ENCODE peak calls at places on chromosome 14, in nine cellular contexts. One of them, this sample, is unnamed.

GRCh38 chr14:90242444-90242843 is 13.9 kb upstream of the PSMC1 start:
- DNase-seq in activated CD4-positive, alpha-beta T cell treated with anti-CD3 and anti-CD28 coated beads, Interleukin-2, amount 50 U/mL, for 4 hours: no peak
- DNase-seq in CD8-positive, alpha-beta T cell: no peak
- DNase-seq in ELR: no peak
- DNase-seq in progenitor cell of endocrine pancreas: no peak
- DNase-seq in WTC11: no peak
- DNase-seq in stimulated activated CD4-positive, alpha-beta T cell treated with anti-CD3 and anti-CD28 coated beads, Interleukin-15, amount 100 ng/mL, for 1 hour: no peak
- DNase-seq in hypothalamus: no peak
- DNase-seq in activated naive CD8-positive, alpha-beta T cell treated with anti-CD3 and anti-CD28 coated beads, Interleukin-2, amount 50 U/mL, for 24 hours: no peak
- DNase-seq in this sample: no peak

GRCh38 chr14:103125098-103126070 is 2.1 kb downstream of the TNFAIP2 start:
- DNase-seq in activated CD4-positive, alpha-beta T cell treated with anti-CD3 and anti-CD28 coated beads, Interleukin-2, amount 50 U/mL, for 4 hours: no peak
- DNase-seq in CD8-positive, alpha-beta T cell: no peak
- DNase-seq in ELR: no peak
- DNase-seq in progenitor cell of endocrine pancreas: no peak
- DNase-seq in WTC11: no peak
- DNase-seq in stimulated activated CD4-positive, alpha-beta T cell treated with anti-CD3 and anti-CD28 coated beads, Interleukin-15, amount 100 ng/mL, for 1 hour: no peak
- DNase-seq in hypothalamus: no peak
- DNase-seq in activated naive CD8-positive, alpha-beta T cell treated with anti-CD3 and anti-CD28 coated beads, Interleukin-2, amount 50 U/mL, for 24 hours: no peak
- DNase-seq in this sample: no peak

GRCh38 chr14:75156901-75157300 is 19.5 kb downstream of the TMED10 start:
- DNase-seq in activated CD4-positive, alpha-beta T cell treated with anti-CD3 and anti-CD28 coated beads, Interleukin-2, amount 50 U/mL, for 4 hours: no peak
- DNase-seq in CD8-positive, alpha-beta T cell: no peak
- DNase-seq in ELR: peak
- DNase-seq in progenitor cell of endocrine pancreas: no peak
- DNase-seq in WTC11: no peak
- DNase-seq in stimulated activated CD4-positive, alpha-beta T cell treated with anti-CD3 and anti-CD28 coated beads, Interleukin-15, amount 100 ng/mL, for 1 hour: no peak
- DNase-seq in hypothalamus: no peak
- DNase-seq in activated naive CD8-positive, alpha-beta T cell treated with anti-CD3 and anti-CD28 coated beads, Interleukin-2, amount 50 U/mL, for 24 hours: no peak
- DNase-seq in this sample: no peak

GRCh38 chr14:96852823-96853422 is 55.7 kb downstream of the VRK1 start:
- DNase-seq in activated CD4-positive, alpha-beta T cell treated with anti-CD3 and anti-CD28 coated beads, Interleukin-2, amount 50 U/mL, for 4 hours: no peak
- DNase-seq in CD8-positive, alpha-beta T cell: no peak
- DNase-seq in ELR: peak
- DNase-seq in progenitor cell of endocrine pancreas: no peak
- DNase-seq in WTC11: no peak
- DNase-seq in stimulated activated CD4-positive, alpha-beta T cell treated with anti-CD3 and anti-CD28 coated beads, Interleukin-15, amount 100 ng/mL, for 1 hour: no peak
- DNase-seq in hypothalamus: no peak
- DNase-seq in activated naive CD8-positive, alpha-beta T cell treated with anti-CD3 and anti-CD28 coated beads, Interleukin-2, amount 50 U/mL, for 24 hours: peak
- DNase-seq in this sample: no peak

GRCh38 chr14:100476012-100476822 is 111.0 kb downstream of the BEGAIN start:
- DNase-seq in activated CD4-positive, alpha-beta T cell treated with anti-CD3 and anti-CD28 coated beads, Interleukin-2, amount 50 U/mL, for 4 hours: no peak
- DNase-seq in CD8-positive, alpha-beta T cell: no peak
- DNase-seq in ELR: peak
- DNase-seq in progenitor cell of endocrine pancreas: no peak
- DNase-seq in WTC11: no peak
- DNase-seq in stimulated activated CD4-positive, alpha-beta T cell treated with anti-CD3 and anti-CD28 coated beads, Interleukin-15, amount 100 ng/mL, for 1 hour: no peak
- DNase-seq in hypothalamus: no peak
- DNase-seq in activated naive CD8-positive, alpha-beta T cell treated with anti-CD3 and anti-CD28 coated beads, Interleukin-2, amount 50 U/mL, for 24 hours: no peak
- DNase-seq in this sample: no peak

GRCh38 chr14:50953497-50953896 is 9.2 kb upstream of the PYGL start:
- DNase-seq in activated CD4-positive, alpha-beta T cell treated with anti-CD3 and anti-CD28 coated beads, Interleukin-2, amount 50 U/mL, for 4 hours: no peak
- DNase-seq in CD8-positive, alpha-beta T cell: no peak
- DNase-seq in ELR: no peak
- DNase-seq in progenitor cell of endocrine pancreas: no peak
- DNase-seq in WTC11: no peak
- DNase-seq in stimulated activated CD4-positive, alpha-beta T cell treated with anti-CD3 and anti-CD28 coated beads, Interleukin-15, amount 100 ng/mL, for 1 hour: no peak
- DNase-seq in hypothalamus: no peak
- DNase-seq in activated naive CD8-positive, alpha-beta T cell treated with anti-CD3 and anti-CD28 coated beads, Interleukin-2, amount 50 U/mL, for 24 hours: no peak
- DNase-seq in this sample: no peak

GRCh38 chr14:48751293-48751692 is 834.9 kb downstream of the RPS29 start:
- DNase-seq in activated CD4-positive, alpha-beta T cell treated with anti-CD3 and anti-CD28 coated beads, Interleukin-2, amount 50 U/mL, for 4 hours: no peak
- DNase-seq in CD8-positive, alpha-beta T cell: no peak
- DNase-seq in ELR: no peak
- DNase-seq in progenitor cell of endocrine pancreas: no peak
- DNase-seq in WTC11: no peak
- DNase-seq in stimulated activated CD4-positive, alpha-beta T cell treated with anti-CD3 and anti-CD28 coated beads, Interleukin-15, amount 100 ng/mL, for 1 hour: no peak
- DNase-seq in hypothalamus: no peak
- DNase-seq in activated naive CD8-positive, alpha-beta T cell treated with anti-CD3 and anti-CD28 coated beads, Interleukin-2, amount 50 U/mL, for 24 hours: no peak
- DNase-seq in this sample: no peak

GRCh38 chr14:68458840-68459469 is 333.9 kb downstream of the ZFP36L1 start:
- DNase-seq in activated CD4-positive, alpha-beta T cell treated with anti-CD3 and anti-CD28 coated beads, Interleukin-2, amount 50 U/mL, for 4 hours: no peak
- DNase-seq in CD8-positive, alpha-beta T cell: no peak
- DNase-seq in ELR: peak
- DNase-seq in progenitor cell of endocrine pancreas: no peak
- DNase-seq in WTC11: peak
- DNase-seq in stimulated activated CD4-positive, alpha-beta T cell treated with anti-CD3 and anti-CD28 coated beads, Interleukin-15, amount 100 ng/mL, for 1 hour: no peak
- DNase-seq in hypothalamus: no peak
- DNase-seq in activated naive CD8-positive, alpha-beta T cell treated with anti-CD3 and anti-CD28 coated beads, Interleukin-2, amount 50 U/mL, for 24 hours: no peak
- DNase-seq in this sample: no peak

GRCh38 chr14:64218344-64219240 is 75.6 kb downstream of the ESR2 start:
- DNase-seq in activated CD4-positive, alpha-beta T cell treated with anti-CD3 and anti-CD28 coated beads, Interleukin-2, amount 50 U/mL, for 4 hours: no peak
- DNase-seq in CD8-positive, alpha-beta T cell: no peak
- DNase-seq in ELR: no peak
- DNase-seq in progenitor cell of endocrine pancreas: no peak
- DNase-seq in WTC11: no peak
- DNase-seq in stimulated activated CD4-positive, alpha-beta T cell treated with anti-CD3 and anti-CD28 coated beads, Interleukin-15, amount 100 ng/mL, for 1 hour: no peak
- DNase-seq in hypothalamus: no peak
- DNase-seq in activated naive CD8-positive, alpha-beta T cell treated with anti-CD3 and anti-CD28 coated beads, Interleukin-2, amount 50 U/mL, for 24 hours: no peak
- DNase-seq in this sample: no peak

GRCh38 chr14:30283822-30284446 is 275.0 kb upstream of the G2E3 start:
- DNase-seq in activated CD4-positive, alpha-beta T cell treated with anti-CD3 and anti-CD28 coated beads, Interleukin-2, amount 50 U/mL, for 4 hours: no peak
- DNase-seq in CD8-positive, alpha-beta T cell: no peak
- DNase-seq in ELR: peak
- DNase-seq in progenitor cell of endocrine pancreas: no peak
- DNase-seq in WTC11: peak
- DNase-seq in stimulated activated CD4-positive, alpha-beta T cell treated with anti-CD3 and anti-CD28 coated beads, Interleukin-15, amount 100 ng/mL, for 1 hour: no peak
- DNase-seq in hypothalamus: no peak
- DNase-seq in activated naive CD8-positive, alpha-beta T cell treated with anti-CD3 and anti-CD28 coated beads, Interleukin-2, amount 50 U/mL, for 24 hours: peak
- DNase-seq in this sample: no peak

GRCh38 chr14:37903561-37904191 is 304.0 kb upstream of the SSTR1 start:
- DNase-seq in activated CD4-positive, alpha-beta T cell treated with anti-CD3 and anti-CD28 coated beads, Interleukin-2, amount 50 U/mL, for 4 hours: no peak
- DNase-seq in CD8-positive, alpha-beta T cell: no peak
- DNase-seq in ELR: peak
- DNase-seq in progenitor cell of endocrine pancreas: no peak
- DNase-seq in WTC11: no peak
- DNase-seq in stimulated activated CD4-positive, alpha-beta T cell treated with anti-CD3 and anti-CD28 coated beads, Interleukin-15, amount 100 ng/mL, for 1 hour: no peak
- DNase-seq in hypothalamus: no peak
- DNase-seq in activated naive CD8-positive, alpha-beta T cell treated with anti-CD3 and anti-CD28 coated beads, Interleukin-2, amount 50 U/mL, for 24 hours: no peak
- DNase-seq in this sample: no peak

GRCh38 chr14:63492391-63492790 is 50.8 kb downstream of the PPP2R5E start:
- DNase-seq in activated CD4-positive, alpha-beta T cell treated with anti-CD3 and anti-CD28 coated beads, Interleukin-2, amount 50 U/mL, for 4 hours: no peak
- DNase-seq in CD8-positive, alpha-beta T cell: no peak
- DNase-seq in ELR: peak
- DNase-seq in progenitor cell of endocrine pancreas: no peak
- DNase-seq in WTC11: no peak
- DNase-seq in stimulated activated CD4-positive, alpha-beta T cell treated with anti-CD3 and anti-CD28 coated beads, Interleukin-15, amount 100 ng/mL, for 1 hour: no peak
- DNase-seq in hypothalamus: no peak
- DNase-seq in activated naive CD8-positive, alpha-beta T cell treated with anti-CD3 and anti-CD28 coated beads, Interleukin-2, amount 50 U/mL, for 24 hours: no peak
- DNase-seq in this sample: no peak

GRCh38 chr14:67285876-67286452 is 44.7 kb downstream of the PALS1 start:
- DNase-seq in activated CD4-positive, alpha-beta T cell treated with anti-CD3 and anti-CD28 coated beads, Interleukin-2, amount 50 U/mL, for 4 hours: no peak
- DNase-seq in CD8-positive, alpha-beta T cell: no peak
- DNase-seq in ELR: peak
- DNase-seq in progenitor cell of endocrine pancreas: no peak
- DNase-seq in WTC11: no peak
- DNase-seq in stimulated activated CD4-positive, alpha-beta T cell treated with anti-CD3 and anti-CD28 coated beads, Interleukin-15, amount 100 ng/mL, for 1 hour: no peak
- DNase-seq in hypothalamus: no peak
- DNase-seq in activated naive CD8-positive, alpha-beta T cell treated with anti-CD3 and anti-CD28 coated beads, Interleukin-2, amount 50 U/mL, for 24 hours: no peak
- DNase-seq in this sample: no peak

GRCh38 chr14:68680541-68681051 is 112.3 kb downstream of the ZFP36L1 start:
- DNase-seq in activated CD4-positive, alpha-beta T cell treated with anti-CD3 and anti-CD28 coated beads, Interleukin-2, amount 50 U/mL, for 4 hours: no peak
- DNase-seq in CD8-positive, alpha-beta T cell: no peak
- DNase-seq in ELR: no peak
- DNase-seq in progenitor cell of endocrine pancreas: no peak
- DNase-seq in WTC11: no peak
- DNase-seq in stimulated activated CD4-positive, alpha-beta T cell treated with anti-CD3 and anti-CD28 coated beads, Interleukin-15, amount 100 ng/mL, for 1 hour: no peak
- DNase-seq in hypothalamus: no peak
- DNase-seq in activated naive CD8-positive, alpha-beta T cell treated with anti-CD3 and anti-CD28 coated beads, Interleukin-2, amount 50 U/mL, for 24 hours: no peak
- DNase-seq in this sample: no peak

GRCh38 chr14:69093551-69094421 is 59.1 kb downstream of the DCAF5 start:
- DNase-seq in activated CD4-positive, alpha-beta T cell treated with anti-CD3 and anti-CD28 coated beads, Interleukin-2, amount 50 U/mL, for 4 hours: no peak
- DNase-seq in CD8-positive, alpha-beta T cell: no peak
- DNase-seq in ELR: peak
- DNase-seq in progenitor cell of endocrine pancreas: peak
- DNase-seq in WTC11: no peak
- DNase-seq in stimulated activated CD4-positive, alpha-beta T cell treated with anti-CD3 and anti-CD28 coated beads, Interleukin-15, amount 100 ng/mL, for 1 hour: no peak
- DNase-seq in hypothalamus: no peak
- DNase-seq in activated naive CD8-positive, alpha-beta T cell treated with anti-CD3 and anti-CD28 coated beads, Interleukin-2, amount 50 U/mL, for 24 hours: no peak
- DNase-seq in this sample: no peak

GRCh38 chr14:45251912-45252311 is 1.1 kb downstream of the MIS18BP1 start:
- DNase-seq in activated CD4-positive, alpha-beta T cell treated with anti-CD3 and anti-CD28 coated beads, Interleukin-2, amount 50 U/mL, for 4 hours: no peak
- DNase-seq in CD8-positive, alpha-beta T cell: no peak
- DNase-seq in ELR: peak
- DNase-seq in progenitor cell of endocrine pancreas: no peak
- DNase-seq in WTC11: no peak
- DNase-seq in stimulated activated CD4-positive, alpha-beta T cell treated with anti-CD3 and anti-CD28 coated beads, Interleukin-15, amount 100 ng/mL, for 1 hour: no peak
- DNase-seq in hypothalamus: no peak
- DNase-seq in activated naive CD8-positive, alpha-beta T cell treated with anti-CD3 and anti-CD28 coated beads, Interleukin-2, amount 50 U/mL, for 24 hours: no peak
- DNase-seq in this sample: peak

GRCh38 chr14:33836203-33836894 is 114.5 kb downstream of the EGLN3 start:
- DNase-seq in activated CD4-positive, alpha-beta T cell treated with anti-CD3 and anti-CD28 coated beads, Interleukin-2, amount 50 U/mL, for 4 hours: no peak
- DNase-seq in CD8-positive, alpha-beta T cell: no peak
- DNase-seq in ELR: no peak
- DNase-seq in progenitor cell of endocrine pancreas: no peak
- DNase-seq in WTC11: no peak
- DNase-seq in stimulated activated CD4-positive, alpha-beta T cell treated with anti-CD3 and anti-CD28 coated beads, Interleukin-15, amount 100 ng/mL, for 1 hour: no peak
- DNase-seq in hypothalamus: no peak
- DNase-seq in activated naive CD8-positive, alpha-beta T cell treated with anti-CD3 and anti-CD28 coated beads, Interleukin-2, amount 50 U/mL, for 24 hours: no peak
- DNase-seq in this sample: no peak

GRCh38 chr14:92914087-92914656 is 8.8 kb upstream of the CHGA start:
- DNase-seq in activated CD4-positive, alpha-beta T cell treated with anti-CD3 and anti-CD28 coated beads, Interleukin-2, amount 50 U/mL, for 4 hours: no peak
- DNase-seq in CD8-positive, alpha-beta T cell: no peak
- DNase-seq in ELR: peak
- DNase-seq in progenitor cell of endocrine pancreas: peak
- DNase-seq in WTC11: peak
- DNase-seq in stimulated activated CD4-positive, alpha-beta T cell treated with anti-CD3 and anti-CD28 coated beads, Interleukin-15, amount 100 ng/mL, for 1 hour: no peak
- DNase-seq in hypothalamus: no peak
- DNase-seq in activated naive CD8-positive, alpha-beta T cell treated with anti-CD3 and anti-CD28 coated beads, Interleukin-2, amount 50 U/mL, for 24 hours: peak
- DNase-seq in this sample: no peak

GRCh38 chr14:31990183-31990862 is 86.8 kb upstream of the ARHGAP5 start:
- DNase-seq in activated CD4-positive, alpha-beta T cell treated with anti-CD3 and anti-CD28 coated beads, Interleukin-2, amount 50 U/mL, for 4 hours: no peak
- DNase-seq in CD8-positive, alpha-beta T cell: no peak
- DNase-seq in ELR: no peak
- DNase-seq in progenitor cell of endocrine pancreas: no peak
- DNase-seq in WTC11: no peak
- DNase-seq in stimulated activated CD4-positive, alpha-beta T cell treated with anti-CD3 and anti-CD28 coated beads, Interleukin-15, amount 100 ng/mL, for 1 hour: no peak
- DNase-seq in hypothalamus: no peak
- DNase-seq in activated naive CD8-positive, alpha-beta T cell treated with anti-CD3 and anti-CD28 coated beads, Interleukin-2, amount 50 U/mL, for 24 hours: no peak
- DNase-seq in this sample: no peak

GRCh38 chr14:90017371-90017770 is 44.4 kb upstream of the KCNK13 start:
- DNase-seq in activated CD4-positive, alpha-beta T cell treated with anti-CD3 and anti-CD28 coated beads, Interleukin-2, amount 50 U/mL, for 4 hours: no peak
- DNase-seq in CD8-positive, alpha-beta T cell: no peak
- DNase-seq in ELR: no peak
- DNase-seq in progenitor cell of endocrine pancreas: no peak
- DNase-seq in WTC11: no peak
- DNase-seq in stimulated activated CD4-positive, alpha-beta T cell treated with anti-CD3 and anti-CD28 coated beads, Interleukin-15, amount 100 ng/mL, for 1 hour: no peak
- DNase-seq in hypothalamus: no peak
- DNase-seq in activated naive CD8-positive, alpha-beta T cell treated with anti-CD3 and anti-CD28 coated beads, Interleukin-2, amount 50 U/mL, for 24 hours: no peak
- DNase-seq in this sample: no peak

GRCh38 chr14:68548194-68549056 is 244.4 kb downstream of the ZFP36L1 start:
- DNase-seq in activated CD4-positive, alpha-beta T cell treated with anti-CD3 and anti-CD28 coated beads, Interleukin-2, amount 50 U/mL, for 4 hours: no peak
- DNase-seq in CD8-positive, alpha-beta T cell: no peak
- DNase-seq in ELR: peak
- DNase-seq in progenitor cell of endocrine pancreas: no peak
- DNase-seq in WTC11: no peak
- DNase-seq in stimulated activated CD4-positive, alpha-beta T cell treated with anti-CD3 and anti-CD28 coated beads, Interleukin-15, amount 100 ng/mL, for 1 hour: no peak
- DNase-seq in hypothalamus: no peak
- DNase-seq in activated naive CD8-positive, alpha-beta T cell treated with anti-CD3 and anti-CD28 coated beads, Interleukin-2, amount 50 U/mL, for 24 hours: no peak
- DNase-seq in this sample: no peak

GRCh38 chr14:85471744-85472143 is 58.2 kb upstream of the FLRT2 start:
- DNase-seq in activated CD4-positive, alpha-beta T cell treated with anti-CD3 and anti-CD28 coated beads, Interleukin-2, amount 50 U/mL, for 4 hours: no peak
- DNase-seq in CD8-positive, alpha-beta T cell: no peak
- DNase-seq in ELR: peak
- DNase-seq in progenitor cell of endocrine pancreas: no peak
- DNase-seq in WTC11: no peak
- DNase-seq in stimulated activated CD4-positive, alpha-beta T cell treated with anti-CD3 and anti-CD28 coated beads, Interleukin-15, amount 100 ng/mL, for 1 hour: no peak
- DNase-seq in hypothalamus: no peak
- DNase-seq in activated naive CD8-positive, alpha-beta T cell treated with anti-CD3 and anti-CD28 coated beads, Interleukin-2, amount 50 U/mL, for 24 hours: no peak
- DNase-seq in this sample: no peak

GRCh38 chr14:100406505-100407131 is 83.5 kb downstream of the SLC25A47 start:
- DNase-seq in activated CD4-positive, alpha-beta T cell treated with anti-CD3 and anti-CD28 coated beads, Interleukin-2, amount 50 U/mL, for 4 hours: no peak
- DNase-seq in CD8-positive, alpha-beta T cell: peak
- DNase-seq in ELR: peak
- DNase-seq in progenitor cell of endocrine pancreas: no peak
- DNase-seq in WTC11: no peak
- DNase-seq in stimulated activated CD4-positive, alpha-beta T cell treated with anti-CD3 and anti-CD28 coated beads, Interleukin-15, amount 100 ng/mL, for 1 hour: no peak
- DNase-seq in hypothalamus: no peak
- DNase-seq in activated naive CD8-positive, alpha-beta T cell treated with anti-CD3 and anti-CD28 coated beads, Interleukin-2, amount 50 U/mL, for 24 hours: no peak
- DNase-seq in this sample: no peak

GRCh38 chr14:59829941-59830734 is 40.4 kb downstream of the RTN1 start:
- DNase-seq in activated CD4-positive, alpha-beta T cell treated with anti-CD3 and anti-CD28 coated beads, Interleukin-2, amount 50 U/mL, for 4 hours: no peak
- DNase-seq in CD8-positive, alpha-beta T cell: no peak
- DNase-seq in ELR: peak
- DNase-seq in progenitor cell of endocrine pancreas: no peak
- DNase-seq in WTC11: no peak
- DNase-seq in stimulated activated CD4-positive, alpha-beta T cell treated with anti-CD3 and anti-CD28 coated beads, Interleukin-15, amount 100 ng/mL, for 1 hour: no peak
- DNase-seq in hypothalamus: no peak
- DNase-seq in activated naive CD8-positive, alpha-beta T cell treated with anti-CD3 and anti-CD28 coated beads, Interleukin-2, amount 50 U/mL, for 24 hours: no peak
- DNase-seq in this sample: no peak

GRCh38 chr14:48331421-48331820 is 656.0 kb upstream of the MDGA2 start:
- DNase-seq in activated CD4-positive, alpha-beta T cell treated with anti-CD3 and anti-CD28 coated beads, Interleukin-2, amount 50 U/mL, for 4 hours: no peak
- DNase-seq in CD8-positive, alpha-beta T cell: no peak
- DNase-seq in ELR: no peak
- DNase-seq in progenitor cell of endocrine pancreas: no peak
- DNase-seq in WTC11: no peak
- DNase-seq in stimulated activated CD4-positive, alpha-beta T cell treated with anti-CD3 and anti-CD28 coated beads, Interleukin-15, amount 100 ng/mL, for 1 hour: no peak
- DNase-seq in hypothalamus: no peak
- DNase-seq in activated naive CD8-positive, alpha-beta T cell treated with anti-CD3 and anti-CD28 coated beads, Interleukin-2, amount 50 U/mL, for 24 hours: no peak
- DNase-seq in this sample: no peak

GRCh38 chr14:79166171-79166570 is 996.0 kb downstream of the NRXN3 start:
- DNase-seq in activated CD4-positive, alpha-beta T cell treated with anti-CD3 and anti-CD28 coated beads, Interleukin-2, amount 50 U/mL, for 4 hours: no peak
- DNase-seq in CD8-positive, alpha-beta T cell: no peak
- DNase-seq in ELR: no peak
- DNase-seq in progenitor cell of endocrine pancreas: no peak
- DNase-seq in WTC11: no peak
- DNase-seq in stimulated activated CD4-positive, alpha-beta T cell treated with anti-CD3 and anti-CD28 coated beads, Interleukin-15, amount 100 ng/mL, for 1 hour: no peak
- DNase-seq in hypothalamus: no peak
- DNase-seq in activated naive CD8-positive, alpha-beta T cell treated with anti-CD3 and anti-CD28 coated beads, Interleukin-2, amount 50 U/mL, for 24 hours: no peak
- DNase-seq in this sample: no peak

GRCh38 chr14:58488550-58488949 is 61.0 kb downstream of the KIAA0586 start:
- DNase-seq in activated CD4-positive, alpha-beta T cell treated with anti-CD3 and anti-CD28 coated beads, Interleukin-2, amount 50 U/mL, for 4 hours: no peak
- DNase-seq in CD8-positive, alpha-beta T cell: no peak
- DNase-seq in ELR: peak
- DNase-seq in progenitor cell of endocrine pancreas: no peak
- DNase-seq in WTC11: no peak
- DNase-seq in stimulated activated CD4-positive, alpha-beta T cell treated with anti-CD3 and anti-CD28 coated beads, Interleukin-15, amount 100 ng/mL, for 1 hour: no peak
- DNase-seq in hypothalamus: no peak
- DNase-seq in activated naive CD8-positive, alpha-beta T cell treated with anti-CD3 and anti-CD28 coated beads, Interleukin-2, amount 50 U/mL, for 24 hours: no peak
- DNase-seq in this sample: no peak

GRCh38 chr14:29126865-29127264 is 360.3 kb downstream of the FOXG1 start:
- DNase-seq in activated CD4-positive, alpha-beta T cell treated with anti-CD3 and anti-CD28 coated beads, Interleukin-2, amount 50 U/mL, for 4 hours: no peak
- DNase-seq in CD8-positive, alpha-beta T cell: no peak
- DNase-seq in ELR: no peak
- DNase-seq in progenitor cell of endocrine pancreas: no peak
- DNase-seq in WTC11: no peak
- DNase-seq in stimulated activated CD4-positive, alpha-beta T cell treated with anti-CD3 and anti-CD28 coated beads, Interleukin-15, amount 100 ng/mL, for 1 hour: no peak
- DNase-seq in hypothalamus: no peak
- DNase-seq in activated naive CD8-positive, alpha-beta T cell treated with anti-CD3 and anti-CD28 coated beads, Interleukin-2, amount 50 U/mL, for 24 hours: no peak
- DNase-seq in this sample: no peak

GRCh38 chr14:38366374-38366773 is 110.5 kb upstream of the CLEC14A start:
- DNase-seq in activated CD4-positive, alpha-beta T cell treated with anti-CD3 and anti-CD28 coated beads, Interleukin-2, amount 50 U/mL, for 4 hours: no peak
- DNase-seq in CD8-positive, alpha-beta T cell: no peak
- DNase-seq in ELR: peak
- DNase-seq in progenitor cell of endocrine pancreas: no peak
- DNase-seq in WTC11: no peak
- DNase-seq in stimulated activated CD4-positive, alpha-beta T cell treated with anti-CD3 and anti-CD28 coated beads, Interleukin-15, amount 100 ng/mL, for 1 hour: no peak
- DNase-seq in hypothalamus: no peak
- DNase-seq in activated naive CD8-positive, alpha-beta T cell treated with anti-CD3 and anti-CD28 coated beads, Interleukin-2, amount 50 U/mL, for 24 hours: no peak
- DNase-seq in this sample: no peak

GRCh38 chr14:100408350-100409015 is 85.3 kb downstream of the SLC25A47 start:
- DNase-seq in activated CD4-positive, alpha-beta T cell treated with anti-CD3 and anti-CD28 coated beads, Interleukin-2, amount 50 U/mL, for 4 hours: no peak
- DNase-seq in CD8-positive, alpha-beta T cell: no peak
- DNase-seq in ELR: peak
- DNase-seq in progenitor cell of endocrine pancreas: no peak
- DNase-seq in WTC11: no peak
- DNase-seq in stimulated activated CD4-positive, alpha-beta T cell treated with anti-CD3 and anti-CD28 coated beads, Interleukin-15, amount 100 ng/mL, for 1 hour: no peak
- DNase-seq in hypothalamus: no peak
- DNase-seq in activated naive CD8-positive, alpha-beta T cell treated with anti-CD3 and anti-CD28 coated beads, Interleukin-2, amount 50 U/mL, for 24 hours: no peak
- DNase-seq in this sample: no peak

GRCh38 chr14:104090071-104090748 is 4.7 kb downstream of the ASPG start:
- DNase-seq in activated CD4-positive, alpha-beta T cell treated with anti-CD3 and anti-CD28 coated beads, Interleukin-2, amount 50 U/mL, for 4 hours: no peak
- DNase-seq in CD8-positive, alpha-beta T cell: no peak
- DNase-seq in ELR: no peak
- DNase-seq in progenitor cell of endocrine pancreas: no peak
- DNase-seq in WTC11: no peak
- DNase-seq in stimulated activated CD4-positive, alpha-beta T cell treated with anti-CD3 and anti-CD28 coated beads, Interleukin-15, amount 100 ng/mL, for 1 hour: no peak
- DNase-seq in hypothalamus: no peak
- DNase-seq in activated naive CD8-positive, alpha-beta T cell treated with anti-CD3 and anti-CD28 coated beads, Interleukin-2, amount 50 U/mL, for 24 hours: no peak
- DNase-seq in this sample: no peak